ENCODE peak calls at places on chromosomes 2 and 18, in ten cellular contexts. B is A549, X is testis, I is ovary, G is transverse colon, U is IMR-90, W is upper lobe of left lung, Z is esophagus muscularis mucosa, N is Peyer's patch, E is sigmoid colon. O is an unnamed sample.

GRCh38 chr18:51342815-51343214 is 145.3 kb upstream of the MEX3C start:
- DNase-seq in B (peak; percentile 4), X (no peak), I (no peak), G (no peak), U (peak; percentile 1), W (no peak), Z (no peak), N (no peak), E (no peak), O (no peak)

GRCh38 chr2:239003933-239004636 is 156.2 kb downstream of the TWIST2 start:
- DNase-seq in B (no peak), X (no peak), I (peak; percentile 8), G (no peak), U (no peak), W (no peak), Z (no peak), N (no peak), E (peak; percentile 48), O (no peak)

GRCh38 chr18:46601338-46601908 is 55.6 kb downstream of the LOXHD1 start:
- DNase-seq in B (no peak), X (no peak), I (no peak), G (no peak), U (no peak), W (no peak), Z (no peak), N (no peak), E (no peak), O (no peak)

GRCh38 chr2:56741601-56742102 is 557.9 kb downstream of the CCDC85A start:
- DNase-seq in B (peak; percentile 84), X (no peak), I (peak; percentile 26), G (no peak), U (peak; percentile 71), W (no peak), Z (no peak), N (no peak), E (no peak), O (no peak)

GRCh38 chr18:5542393-5543035 is 1.3 kb downstream of the EPB41L3 start:
- DNase-seq in B (no peak), X (peak; percentile 50), I (no peak), G (peak; percentile 29), U (peak; percentile 26), W (no peak), Z (no peak), N (no peak), E (peak; percentile 73), O (no peak)

GRCh38 chr2:113219889-113220641 is 46.3 kb downstream of the PSD4 start:
- DNase-seq in B (peak; percentile 64), X (peak; percentile 64), I (no peak), G (peak; percentile 84), U (peak; percentile 45), W (no peak), Z (no peak), N (no peak), E (peak; percentile 83), O (no peak)

GRCh38 chr2:140597205-140597604 is 1533.6 kb downstream of the LRP1B start:
- DNase-seq in B (no peak), X (no peak), I (no peak), G (no peak), U (no peak), W (no peak), Z (no peak), N (no peak), E (no peak), O (no peak)

GRCh38 chr18:50117876-50118275 is 77.1 kb downstream of the MYO5B start:
- DNase-seq in B (no peak), X (no peak), I (no peak), G (no peak), U (no peak), W (no peak), Z (no peak), N (no peak), E (no peak), O (no peak)

GRCh38 chr2:143133783-143134182 is 4.6 kb downstream of the ARHGAP15 start:
- DNase-seq in B (no peak), X (no peak), I (no peak), G (no peak), U (no peak), W (no peak), Z (no peak), N (no peak), E (no peak), O (no peak)

GRCh38 chr2:143125647-143126046 is 3.6 kb upstream of the ARHGAP15 start:
- DNase-seq in B (no peak), X (no peak), I (no peak), G (no peak), U (no peak), W (no peak), Z (no peak), N (no peak), E (no peak), O (no peak)

GRCh38 chr2:143132360-143132759 is 3.1 kb downstream of the ARHGAP15 start:
- DNase-seq in B (no peak), X (no peak), I (no peak), G (no peak), U (no peak), W (no peak), Z (no peak), N (peak; percentile 30), E (no peak), O (no peak)

GRCh38 chr2:143123911-143124310 is 5.3 kb upstream of the ARHGAP15 start:
- DNase-seq in B (no peak), X (no peak), I (no peak), G (no peak), U (no peak), W (no peak), Z (no peak), N (no peak), E (no peak), O (no peak)

DNA sequence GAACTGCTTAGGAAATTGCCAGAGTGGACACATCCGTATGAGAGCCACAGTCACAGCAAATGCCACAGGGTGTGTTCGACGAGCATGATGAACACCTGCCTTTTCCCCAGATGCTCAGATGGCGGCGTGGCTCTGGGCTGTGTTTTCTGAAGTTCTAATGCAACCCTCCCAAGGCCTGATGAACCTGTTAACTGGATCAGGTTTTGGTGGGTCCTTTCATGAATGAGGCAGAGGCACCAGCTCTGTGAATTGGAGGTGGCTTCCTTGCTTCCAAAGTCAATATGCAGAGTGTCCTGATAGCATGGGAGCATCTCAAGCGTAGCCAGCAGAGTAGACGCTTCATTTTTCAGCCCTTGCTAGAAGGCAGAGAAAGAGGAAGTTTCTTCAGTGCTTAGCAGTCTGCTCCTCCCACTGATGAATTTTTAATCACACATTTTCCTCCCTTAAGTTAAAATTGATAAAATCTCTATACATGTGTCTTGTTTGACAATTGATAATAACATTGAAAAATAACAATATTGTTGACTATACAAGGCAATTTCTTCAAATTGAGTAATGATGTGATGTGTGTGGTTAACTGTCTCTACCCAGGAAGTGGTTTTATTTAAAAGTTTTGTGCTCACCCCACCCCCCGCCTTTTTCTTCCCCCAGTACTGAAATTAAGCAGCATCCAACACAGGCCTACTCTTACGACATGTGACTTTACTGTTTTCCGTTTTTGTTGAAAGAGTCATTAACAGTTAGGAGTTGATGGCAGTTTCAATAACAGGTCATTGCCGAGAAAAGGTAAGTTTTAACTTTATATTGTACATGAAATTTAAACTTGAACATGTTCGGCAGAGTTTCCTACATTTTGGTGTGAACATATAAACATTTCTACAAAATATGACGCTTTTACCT is at the start of gene ARHGAP15:
- DNase-seq in B (no peak), X (no peak), I (no peak), G (peak; percentile 39), U (no peak), W (no peak), Z (no peak), N (peak; percentile 78), E (no peak), O (peak; percentile 8)
- H3K4me3 ChIP-seq in B (no peak within 1 kb of the TSS), X (no peak within 1 kb of the TSS), I (no peak within 1 kb of the TSS), G (no peak within 1 kb of the TSS), U (no peak within 1 kb of the TSS), W (peak within 1 kb of the TSS; percentile 31), Z (no peak within 1 kb of the TSS), N (no peak within 1 kb of the TSS), E (no peak within 1 kb of the TSS), O (peak within 1 kb of the TSS; percentile 34)

GRCh38 chr2:31674446-31674845 is 93.7 kb upstream of the SRD5A2 start:
- DNase-seq in B (no peak), X (no peak), I (no peak), G (no peak), U (no peak), W (no peak), Z (no peak), N (no peak), E (no peak), O (no peak)
- H3K9me3 ChIP-seq in B (peaks cover 15% of the 10 kb centered on the region), X (no peaks in the 10 kb centered on the region), I (no peaks in the 10 kb centered on the region), G (peaks cover 13% of the 10 kb centered on the region), U (peaks cover 6% of the 10 kb centered on the region), W (no peaks in the 10 kb centered on the region), Z (peaks cover 58% of the 10 kb centered on the region), N (no peaks in the 10 kb centered on the region), E (peaks cover 11% of the 10 kb centered on the region), O (peaks cover 5% of the 10 kb centered on the region)

DNA sequence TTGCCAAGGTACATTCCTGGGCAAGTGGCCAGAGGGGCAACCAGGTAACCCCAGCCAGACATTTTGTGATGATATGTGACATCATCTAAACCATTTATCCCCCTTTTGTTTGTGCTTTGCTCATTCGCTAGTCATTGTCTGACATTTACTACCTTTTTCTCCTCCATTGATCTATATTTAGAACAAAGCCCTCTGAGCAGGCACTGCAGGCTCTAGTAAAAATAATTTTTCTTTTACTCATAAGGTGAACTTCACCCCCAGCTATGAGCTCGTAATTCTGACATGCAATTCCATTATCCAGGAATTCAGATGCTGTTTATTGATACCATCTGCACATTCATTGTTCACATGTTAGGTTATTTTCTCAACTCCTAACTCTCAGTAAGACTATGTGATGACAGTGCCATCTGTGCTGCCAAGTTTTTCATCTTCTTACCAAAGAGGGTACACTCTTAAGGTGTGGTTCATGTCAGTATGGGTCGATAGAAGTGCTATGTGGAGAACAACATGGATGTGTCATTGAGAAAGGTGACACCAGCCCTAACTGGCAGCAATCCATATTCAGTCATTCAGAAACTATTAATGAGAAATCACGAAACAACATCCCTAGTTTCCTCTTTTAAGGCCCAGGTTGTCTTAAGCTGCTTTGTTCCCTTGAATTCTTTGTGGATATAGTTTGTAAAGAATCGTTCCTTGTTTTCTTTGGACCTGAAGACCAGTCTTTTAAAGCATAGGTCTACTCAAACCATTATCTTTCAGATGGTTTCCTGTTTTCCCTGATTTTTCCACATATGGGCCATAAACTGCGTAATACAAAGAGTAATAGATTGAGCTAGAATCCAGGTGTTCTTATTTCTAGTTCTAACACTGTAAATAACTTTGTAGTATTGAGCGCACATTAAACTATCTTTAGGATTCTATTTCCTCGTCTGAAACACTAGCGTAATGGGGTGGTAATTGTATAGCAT is 978.1 kb upstream of the CDH2 start:
- DNase-seq in B (no peak), X (peak; percentile 16), I (no peak), G (no peak), U (peak; percentile 91), W (no peak), Z (no peak), N (no peak), E (no peak), O (no peak)
- TF ChIP-seq POLR2A in B (no peak), X (no peak), I (no peak), G (no peak), U (no peak), W (no peak), Z (no peak), N (no peak), E (no peak), O (no peak)

GRCh38 chr18:65056575-65056974 is 694.2 kb upstream of the CDH7 start:
- DNase-seq in B (no peak), X (no peak), I (no peak), G (no peak), U (no peak), W (no peak), Z (no peak), N (no peak), E (no peak), O (no peak)

DNA sequence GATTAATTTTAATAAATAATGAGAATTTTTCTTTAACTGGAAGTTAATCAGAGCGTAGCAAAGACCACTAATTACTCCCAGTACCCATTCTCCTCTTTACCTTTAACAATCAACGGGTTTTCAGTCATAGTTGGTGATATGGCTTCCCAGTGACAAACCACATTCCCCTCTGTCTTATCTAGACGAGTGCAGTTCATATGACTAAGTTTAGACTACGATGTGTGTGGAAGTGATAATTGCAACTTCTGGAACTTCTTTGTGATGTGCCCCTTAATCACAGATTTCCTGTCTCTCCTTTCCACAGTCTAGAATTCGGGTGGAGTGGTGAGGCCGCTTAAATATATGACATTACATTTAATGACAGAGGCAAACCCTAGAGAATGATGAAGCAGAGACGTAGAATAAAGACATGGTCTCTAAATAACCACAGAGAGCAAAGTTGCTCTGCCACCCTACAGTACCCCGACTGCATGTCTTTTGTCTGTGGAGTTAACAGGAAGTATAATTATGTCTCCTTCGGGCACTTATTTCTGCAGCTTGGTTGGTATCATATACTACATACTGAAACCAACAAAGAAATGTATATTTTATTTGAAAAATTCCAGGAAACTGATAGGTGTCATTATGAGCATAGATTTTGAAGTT is 693.3 kb upstream of the CDH7 start:
- DNase-seq in B (no peak), X (no peak), I (no peak), G (no peak), U (no peak), W (no peak), Z (no peak), N (no peak), E (no peak), O (no peak)
- H3K4me3 ChIP-seq in B (peak overlapping the region; percentile 22), X (no peak overlapping the region), I (no peak overlapping the region), G (no peak overlapping the region), U (no peak overlapping the region), W (peak overlapping the region; percentile 25), Z (no peak overlapping the region), N (no peak overlapping the region), E (no peak overlapping the region), O (no peak overlapping the region)

O was measured in esophagus squamous epithelium.